ENCODE peak calls at places on chromosome 6, in ten cellular contexts. X is GM23338; H is astrocyte of the spinal cord; U is CD8-positive, alpha-beta T cell; O is tibial artery; K is uterus; F is RWPE2; V is fibroblast of the aortic adventitia; L is esophagus squamous epithelium; C is PC-9. I is an unnamed sample.
A peak's percentile ranks its signal among the peaks of the same experiment; 100 is the strongest.

GRCh38 chr6:16972535-16972934 is 129.3 kb upstream of the STMND1 start:
- DNase-seq in X (no peak), H (no peak), U (no peak), O (no peak), K (no peak), F (no peak), V (no peak), L (no peak), C (no peak), I (no peak)

GRCh38 chr6:163679012-163679660 is 264.6 kb downstream of the QKI start:
- DNase-seq in X (no peak), H (no peak), U (no peak), O (no peak), K (no peak), F (no peak), V (no peak), L (no peak), C (no peak), I (no peak)

GRCh38 chr6:112298021-112298745 is 43.8 kb upstream of the LAMA4 start:
- DNase-seq in X (no peak), H (peak; percentile 97), U (no peak), O (no peak), K (peak; percentile 27), F (no peak), V (peak; percentile 92), L (no peak), C (peak; percentile 48), I (peak; percentile 90)

GRCh38 chr6:101000334-101000733 is 119.2 kb upstream of the ASCC3 start:
- DNase-seq in X (no peak), H (no peak), U (no peak), O (no peak), K (no peak), F (no peak), V (no peak), L (no peak), C (no peak), I (no peak)

GRCh38 chr6:86969573-86969972 is 32.2 kb downstream of the HTR1E start:
- DNase-seq in X (no peak), H (no peak), U (no peak), O (no peak), K (no peak), F (no peak), V (no peak), L (no peak), C (peak; percentile 3), I (no peak)

GRCh38 chr6:137808191-137808590 is 58.9 kb upstream of the TNFAIP3 start:
- DNase-seq in X (no peak), H (peak; percentile 72), U (no peak), O (no peak), K (no peak), F (no peak), V (peak; percentile 68), L (no peak), C (no peak), I (peak; percentile 68)

GRCh38 chr6:154615483-154616025 is 105.1 kb upstream of the CNKSR3 start:
- DNase-seq in X (peak; percentile 19), H (peak; percentile 75), U (no peak), O (peak; percentile 49), K (peak; percentile 62), F (no peak), V (no peak), L (no peak), C (peak; percentile 74), I (peak; percentile 39)

GRCh38 chr6:133705731-133706130 is 183.2 kb upstream of the TCF21 start:
- DNase-seq in X (no peak), H (peak; percentile 85), U (no peak), O (no peak), K (no peak), F (no peak), V (peak; percentile 70), L (no peak), C (peak; percentile 12), I (peak; percentile 68)

GRCh38 chr6:31730631-31731086 is 1.6 kb upstream of the DDAH2 start:
- DNase-seq in X (no peak), H (no peak), U (no peak), O (no peak), K (no peak), F (no peak), V (no peak), L (no peak), C (no peak), I (no peak)

GRCh38 chr6:31728767-31729514 is at the start of gene DDAH2:
- DNase-seq in X (no peak), H (no peak), U (no peak), O (no peak), K (peak; percentile 48), F (no peak), V (no peak), L (no peak), C (no peak), I (no peak)

GRCh38 chr6:31729979-31730630 is 1.0 kb upstream of the DDAH2 start:
- DNase-seq in X (peak; percentile 96), H (peak; percentile 91), U (peak; percentile 44), O (peak; percentile 92), K (peak; percentile 97), F (no peak), V (peak; percentile 92), L (no peak), C (peak; percentile 81), I (peak; percentile 89)

GRCh38 chr6:31727717-31728671 is 1.1 kb downstream of the DDAH2 start:
- DNase-seq in X (no peak), H (no peak), U (no peak), O (peak; percentile 33), K (peak; percentile 49), F (no peak), V (peak; percentile 13), L (no peak), C (no peak), I (no peak)

DNA sequence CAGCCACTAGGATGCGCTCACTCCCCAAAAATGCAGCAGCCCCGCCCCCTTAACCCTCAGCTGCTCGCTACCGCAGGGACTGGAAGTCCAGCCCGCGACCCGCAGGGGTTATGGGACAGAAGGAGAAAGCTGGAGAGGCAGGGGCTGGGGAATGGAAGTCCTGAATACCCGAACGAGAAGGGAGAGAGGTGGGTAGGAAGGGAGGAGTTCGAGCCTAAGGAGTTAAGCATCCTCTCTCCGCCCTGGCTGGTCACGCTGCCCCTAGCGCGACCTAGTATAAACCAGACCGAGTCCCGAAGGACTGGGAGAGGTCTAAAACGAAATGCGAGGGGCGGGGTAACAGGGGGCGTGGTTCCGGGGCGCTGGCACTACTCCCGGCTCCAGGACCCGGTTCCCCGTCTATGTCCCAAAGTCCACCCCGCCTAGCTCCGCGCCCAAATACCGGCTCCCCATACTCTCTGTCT is 448 bp upstream of the DDAH2 start:
- DNase-seq in X (peak; percentile 98), H (peak; percentile 90), U (peak; percentile 73), O (peak; percentile 95), K (peak; percentile 96), F (peak; percentile 89), V (peak; percentile 93), L (no peak), C (peak; percentile 91), I (peak; percentile 88)
- TF ChIP-seq CTCF in X (peak; percentile 85), H (peak; percentile 63), U (peak; percentile 91), O (no peak), K (no peak), F (peak; percentile 85), V (no peak), L (no peak), C (peak; percentile 6), I (no peak)

GRCh38 chr6:128474481-128474880 is 45.9 kb downstream of the PTPRK start:
- DNase-seq in X (no peak), H (no peak), U (no peak), O (no peak), K (no peak), F (no peak), V (peak; percentile 18), L (no peak), C (no peak), I (peak; percentile 35)

GRCh38 chr6:128479991-128480390 is 40.4 kb downstream of the PTPRK start:
- DNase-seq in X (no peak), H (no peak), U (no peak), O (no peak), K (no peak), F (no peak), V (no peak), L (no peak), C (no peak), I (no peak)

GRCh38 chr6:128479048-128479666 is 41.2 kb downstream of the PTPRK start:
- DNase-seq in X (no peak), H (no peak), U (no peak), O (no peak), K (no peak), F (no peak), V (no peak), L (no peak), C (no peak), I (no peak)

GRCh38 chr6:128474933-128475332 is 45.5 kb downstream of the PTPRK start:
- DNase-seq in X (no peak), H (no peak), U (no peak), O (no peak), K (no peak), F (no peak), V (no peak), L (no peak), C (no peak), I (no peak)

DNA sequence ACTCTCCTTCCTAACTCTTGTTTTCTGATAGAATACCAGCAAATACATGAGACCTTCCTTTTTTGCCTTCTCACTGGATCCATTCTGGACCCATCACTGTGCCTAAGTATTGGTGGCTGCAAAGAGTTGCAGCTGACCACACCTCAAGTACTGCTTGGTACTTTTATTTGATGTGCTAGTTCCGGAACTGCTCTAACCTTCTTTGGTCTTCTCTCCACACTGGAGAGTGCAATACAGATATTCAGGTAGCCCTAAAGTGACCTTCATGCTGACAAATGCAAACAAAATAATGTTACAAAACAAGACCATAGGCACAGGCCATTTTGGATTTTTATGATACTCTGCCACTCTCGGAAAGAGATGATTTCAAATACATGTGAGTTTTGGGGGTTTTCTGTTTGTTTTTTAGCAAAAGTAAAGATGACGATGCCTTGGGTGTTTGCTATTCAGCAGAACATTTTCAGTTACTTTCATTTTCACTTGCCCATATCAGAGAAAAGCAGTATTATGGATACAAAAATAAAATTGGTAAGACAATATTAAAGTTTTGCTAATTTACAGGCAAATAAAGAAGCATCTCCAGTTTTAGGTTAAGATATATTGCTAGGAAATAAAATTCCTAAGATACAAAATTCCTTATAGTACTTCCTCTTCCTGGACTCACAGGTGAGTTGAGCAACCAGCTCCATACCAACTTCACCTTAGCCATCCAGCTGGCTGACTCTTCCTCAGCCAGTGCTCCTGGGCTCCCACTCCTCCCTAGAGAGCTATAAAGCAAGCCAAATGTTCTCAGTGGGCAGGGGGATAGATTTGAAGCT is 42.0 kb downstream of the PTPRK start:
- DNase-seq in X (no peak), H (no peak), U (no peak), O (no peak), K (no peak), F (no peak), V (no peak), L (no peak), C (no peak), I (no peak)
- H3K4me3 ChIP-seq in X (no peak overlapping the region), H (no peak overlapping the region), U (peak overlapping the region; percentile 48), O (peak overlapping the region; percentile 1), K (no peak overlapping the region), F (no peak overlapping the region), V (peak overlapping the region; percentile 34), L (peak overlapping the region; percentile 26), C (no peak overlapping the region), I (peak overlapping the region; percentile 20)

DNA sequence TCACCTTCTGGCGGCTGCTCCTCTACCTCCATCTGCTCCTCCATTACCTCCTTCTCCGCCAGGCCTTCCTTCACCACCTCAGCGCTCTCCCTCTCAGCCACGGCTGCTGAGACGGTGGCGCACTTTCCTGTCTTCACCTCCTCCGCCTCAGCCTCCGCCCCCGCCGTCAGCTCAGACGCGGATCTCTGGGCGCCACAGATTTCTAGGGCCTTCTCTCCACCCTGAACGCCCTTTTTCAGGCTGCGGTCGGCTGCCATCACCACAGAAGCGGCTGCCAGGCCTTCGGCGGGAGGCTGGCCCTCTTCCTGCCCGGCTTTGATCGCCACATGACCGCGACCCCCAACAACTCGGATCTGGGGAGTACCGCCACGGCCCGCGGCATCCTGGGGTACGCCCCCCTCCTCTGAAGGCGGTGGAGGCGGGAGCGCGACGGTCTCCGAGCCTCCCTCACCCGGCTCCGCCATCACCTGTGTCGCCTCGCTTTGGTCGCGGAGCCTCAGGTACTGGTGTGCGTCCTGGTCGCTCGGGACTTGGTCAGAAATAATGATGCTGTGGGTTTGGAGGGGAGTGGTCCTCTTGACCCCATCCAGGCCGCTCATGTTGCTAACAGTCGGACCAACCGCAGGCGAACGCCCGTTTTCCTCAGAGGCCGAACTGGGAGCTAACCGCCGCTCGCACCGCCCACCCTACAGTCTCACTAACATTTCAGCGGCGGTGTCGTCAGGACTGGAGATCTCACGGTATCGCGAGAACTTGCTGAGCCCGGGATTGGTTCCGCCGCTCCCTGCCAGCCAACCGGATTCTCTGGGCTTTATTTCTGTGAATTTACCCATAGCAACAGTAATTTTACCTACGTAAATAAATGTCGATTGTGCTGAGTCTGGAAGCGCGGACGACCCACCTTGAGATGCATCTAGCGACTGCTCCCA is at the start of gene TSPYL1:
- DNase-seq in X (peak; percentile 99), H (peak; percentile 98), U (peak; percentile 90), O (peak; percentile 97), K (peak; percentile 96), F (peak; percentile 94), V (peak; percentile 98), L (peak; percentile 82), C (peak; percentile 93), I (peak; percentile 96)
- TF ChIP-seq CTCF in X (peak; percentile 23), H (no peak), U (no peak), O (no peak), K (no peak), F (peak; percentile 30), V (no peak), L (no peak), C (peak; percentile 10), I (peak; percentile 15)

GRCh38 chr6:43284986-43285385 is 13.1 kb upstream of the SLC22A7 start:
- DNase-seq in X (peak; percentile 59), H (no peak), U (no peak), O (no peak), K (no peak), F (no peak), V (no peak), L (no peak), C (no peak), I (no peak)
- H3K4me3 ChIP-seq in X (peak overlapping the region; percentile 67), H (no peak overlapping the region), U (no peak overlapping the region), O (no peak overlapping the region), K (no peak overlapping the region), F (no peak overlapping the region), V (no peak overlapping the region), L (peak overlapping the region; percentile 31), C (no peak overlapping the region), I (no peak overlapping the region)

I was measured in AG10803.